ENCODE peak calls at places on chromosomes 1 and 21, in four cellular contexts. V is small intestine, M is left lung, N is cardiac muscle cell. O is an unnamed sample. For H3K9me3, the result is how much of the 10 kb centered on the place peaks cover.

GRCh38 chr1:22500058-22500457 is 48.4 kb downstream of the ZBTB40 start:
- DNase-seq in M (no peak), N (no peak), V (no peak), O (no peak)

GRCh38 chr1:32291145-32291707 is 657 bp upstream of the HDAC1 start:
- DNase-seq in M (no peak), V (peak), N (peak), O (no peak)

GRCh38 chr1:212979340-212980122 is 29.2 kb downstream of the VASH2 start:
- DNase-seq in N (no peak), V (no peak), M (no peak), O (no peak)

GRCh38 chr1:113931456-113931855 is 2.3 kb downstream of the HIPK1 start:
- DNase-seq in M (no peak), V (peak), N (peak), O (peak)

GRCh38 chr1:157162345-157162744 is 24.1 kb upstream of the ETV3 start:
- DNase-seq in V (no peak), M (no peak), N (no peak), O (no peak)

GRCh38 chr1:47699492-47700220 is 261.8 kb downstream of the FOXD2 start:
- DNase-seq in M (no peak), V (no peak), N (peak), O (no peak)

GRCh38 chr1:112359961-112360767 is 35.9 kb upstream of the CTTNBP2NL start:
- DNase-seq in N (peak), M (peak), V (peak), O (no peak)

GRCh38 chr1:28984311-28984684 is 69.9 kb downstream of the EPB41 start:
- DNase-seq in V (no peak), N (no peak), M (no peak), O (no peak)

GRCh38 chr1:204079608-204079999 is 6.7 kb downstream of the SOX13 start:
- DNase-seq in M (no peak), V (no peak), N (no peak), O (no peak)

GRCh38 chr1:118958140-118958539 is 30.0 kb downstream of the TBX15 start:
- DNase-seq in N (no peak), M (no peak), V (peak), O (no peak)

GRCh38 chr1:78054559-78054958 is 8.8 kb downstream of the GIPC2 start:
- DNase-seq in N (peak), M (no peak), V (no peak), O (no peak)

GRCh38 chr1:228340686-228341449 is 65.8 kb downstream of the TRIM11 start:
- DNase-seq in N (peak), V (no peak), M (peak), O (no peak)

GRCh38 chr1:218874313-218874712 is 299.4 kb upstream of the LYPLAL1 start:
- DNase-seq in V (no peak), N (peak), M (no peak), O (no peak)

GRCh38 chr1:205350626-205351235 is 6.0 kb downstream of the KLHDC8A start:
- DNase-seq in V (no peak), M (no peak), N (no peak), O (no peak)

GRCh38 chr1:210159206-210159605 is 73.4 kb upstream of the SERTAD4 start:
- DNase-seq in V (no peak), M (no peak), N (no peak), O (no peak)

GRCh38 chr21:35309316-35309715 is 260.2 kb upstream of the RUNX1 start:
- DNase-seq in N (peak), V (no peak), M (no peak), O (no peak)

GRCh38 chr1:30879940-30880339 is 28.6 kb downstream of the SDC3 start:
- DNase-seq in M (no peak), N (no peak), V (no peak), O (no peak)

GRCh38 chr1:10979483-10979920 is 33.0 kb upstream of the TARDBP start:
- DNase-seq in N (peak), V (peak), M (no peak), O (no peak)

GRCh38 chr1:70656371-70656770 is 245.3 kb downstream of the CTH start:
- DNase-seq in N (no peak), M (no peak), V (no peak), O (no peak)

GRCh38 chr1:203057831-203058673 is 27.8 kb downstream of the MYOG start:
- DNase-seq in N (no peak), V (peak), M (no peak), O (no peak)

GRCh38 chr1:43691871-43692815 is 15.2 kb upstream of the ST3GAL3 start:
- DNase-seq in V (no peak), N (no peak), M (no peak), O (no peak)

GRCh38 chr1:155012760-155013602 is 10.4 kb downstream of the ZBTB7B start:
- DNase-seq in V (peak), N (no peak), M (no peak), O (no peak)

GRCh38 chr1:87402192-87403046 is 73.7 kb downstream of the LMO4 start:
- DNase-seq in M (no peak), N (peak), V (no peak), O (no peak)

GRCh38 chr1:96568639-96569038 is 152.9 kb upstream of the PTBP2 start:
- DNase-seq in V (no peak), N (no peak), M (no peak), O (no peak)

GRCh38 chr1:205658943-205659581 is 21.2 kb downstream of the SLC45A3 start:
- DNase-seq in N (peak), M (peak), V (peak), O (peak)

GRCh38 chr1:107867422-107867821 is 97.6 kb downstream of the VAV3 start:
- DNase-seq in M (no peak), N (no peak), V (no peak), O (no peak)

GRCh38 chr21:33259428-33259827 is 6.7 kb upstream of the IL10RB start:
- DNase-seq in N (no peak), V (no peak), M (no peak), O (no peak)

GRCh38 chr1:95506736-95507404 is 272.9 kb downstream of the RWDD3 start:
- DNase-seq in V (no peak), N (no peak), M (no peak), O (no peak)

GRCh38 chr1:33516891-33517550 is 44.6 kb downstream of the ZSCAN20 start:
- DNase-seq in V (no peak), M (no peak), N (no peak), O (no peak)

GRCh38 chr1:203455706-203456105 is 19.9 kb upstream of the PRELP start:
- DNase-seq in V (no peak), M (no peak), N (no peak), O (no peak)

GRCh38 chr1:183423541-183423940 is 5.4 kb upstream of the NMNAT2 start:
- DNase-seq in V (no peak), N (no peak), M (no peak), O (no peak)

GRCh38 chr1:174308604-174309003 is 139.2 kb upstream of the GPR52 start:
- DNase-seq in V (no peak), M (no peak), N (no peak), O (no peak)
- H3K9me3 ChIP-seq in V (under half), M (under half), N (under half), O (under half)

GRCh38 chr1:5744911-5745431 is 247.3 kb downstream of the NPHP4 start:
- DNase-seq in M (peak), V (no peak), N (no peak), O (no peak)
- H3K9me3 ChIP-seq in M (under half), V (under half), N (under half), O (under half)

GRCh38 chr1:158972841-158973240 is 36.9 kb upstream of the IFI16 start:
- DNase-seq in M (no peak), V (no peak), N (peak), O (no peak)

GRCh38 chr1:158983235-158983634 is 26.5 kb upstream of the IFI16 start:
- DNase-seq in N (no peak), M (no peak), V (no peak), O (no peak)

GRCh38 chr1:158984386-158984785 is 25.3 kb upstream of the IFI16 start:
- DNase-seq in M (no peak), V (no peak), N (no peak), O (no peak)

DNA sequence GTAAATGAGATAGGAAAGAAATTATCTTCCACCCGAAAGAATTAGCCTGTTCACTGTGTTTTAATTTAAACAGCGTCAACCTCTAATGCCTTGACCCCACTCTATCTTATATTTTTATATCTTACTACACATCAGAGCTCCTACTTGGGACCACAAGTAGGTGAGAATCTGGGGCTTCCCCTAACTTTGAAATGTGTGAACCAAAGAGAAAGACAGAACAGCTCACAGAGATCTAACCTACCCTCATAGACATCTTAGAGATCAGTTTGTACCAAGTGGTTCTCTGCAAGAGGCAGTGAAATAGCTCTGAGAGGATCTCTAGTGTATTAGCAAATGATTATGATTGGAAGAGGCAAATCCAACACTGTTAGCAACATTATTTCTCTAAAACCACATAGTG is 31.0 kb upstream of the IFI16 start:
- DNase-seq in V (no peak), M (no peak), N (no peak), O (no peak)
- H3K9me3 ChIP-seq in V (under half), M (under half), N (under half), O (under half)

GRCh38 chr1:152861374-152861773 is 1.6 kb downstream of the LCE7A start:
- DNase-seq in N (no peak), V (no peak), M (no peak), O (no peak)
- H3K9me3 ChIP-seq in N (under half), V (under half), M (under half), O (under half)

GRCh38 chr21:9738527-9738926 is 782.9 kb upstream of the TPTE start:
- DNase-seq in V (no peak), M (no peak), N (no peak), O (no peak)
- H3K9me3 ChIP-seq in V (under half), M (under half), N (under half), O (under half)

GRCh38 chr1:235670157-235670776 is 20.7 kb upstream of the GNG4 start:
- DNase-seq in M (no peak), N (no peak), V (no peak), O (no peak)

GRCh38 chr1:235669277-235669676 is 19.7 kb upstream of the GNG4 start:
- DNase-seq in M (no peak), V (no peak), N (no peak), O (no peak)

GRCh38 chr1:235675152-235675890 is 25.7 kb upstream of the GNG4 start:
- DNase-seq in M (no peak), N (no peak), V (no peak), O (no peak)

GRCh38 chr1:235671992-235672391 is 22.4 kb upstream of the GNG4 start:
- DNase-seq in N (no peak), M (no peak), V (no peak), O (no peak)

DNA sequence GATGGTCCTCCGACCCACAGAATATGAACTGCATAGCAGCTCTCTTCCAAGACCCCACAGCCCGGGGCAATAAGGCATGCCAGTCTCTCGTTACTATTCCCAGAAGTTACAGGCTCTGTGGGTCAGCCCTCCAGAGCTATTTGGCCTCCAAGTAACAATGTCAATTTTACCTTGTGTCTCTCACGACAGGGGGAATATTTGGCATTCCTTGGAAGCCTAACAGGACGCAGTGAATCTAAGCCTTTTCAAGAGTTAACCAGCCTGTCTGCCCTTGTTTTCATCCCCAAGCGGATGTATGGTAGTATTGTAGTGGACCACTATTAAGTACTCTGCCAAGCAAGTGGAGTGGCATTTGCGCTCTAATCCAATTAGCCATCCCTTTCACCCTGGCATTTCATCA is 24.4 kb upstream of the GNG4 start:
- DNase-seq in M (no peak), V (no peak), N (no peak), O (no peak)
- H3K9me3 ChIP-seq in M (under half), V (under half), N (under half), O (under half)

GRCh38 chr1:152516082-152516481 is 1.8 kb downstream of the CRCT1 start:
- DNase-seq in V (no peak), N (no peak), M (no peak), O (no peak)

GRCh38 chr1:152525080-152525641 is 10.9 kb downstream of the CRCT1 start:
- DNase-seq in V (peak), N (no peak), M (no peak), O (no peak)

GRCh38 chr1:152519876-152520275 is 5.6 kb downstream of the CRCT1 start:
- DNase-seq in V (peak), M (no peak), N (no peak), O (no peak)

GRCh38 chr1:152517237-152517811 is 3.0 kb downstream of the CRCT1 start:
- DNase-seq in V (peak), M (no peak), N (no peak), O (no peak)

GRCh38 chr1:152520561-152521090 is 6.3 kb downstream of the CRCT1 start:
- DNase-seq in M (no peak), N (no peak), V (no peak), O (no peak)
- H3K9me3 ChIP-seq in M (under half), N (under half), V (under half), O (under half)

GRCh38 chr1:69129538-69129937 is 438.2 kb upstream of the LRRC7 start:
- DNase-seq in N (no peak), V (no peak), M (no peak), O (no peak)
- H3K9me3 ChIP-seq in N (under half), V (under half), M (under half), O (under half)

GRCh38 chr1:20095564-20096434 is 23.5 kb downstream of the PLA2G2D start:
- DNase-seq in N (peak), V (no peak), M (peak), O (no peak)
- H3K9me3 ChIP-seq in N (under half), V (under half), M (under half), O (under half)

O was measured in naive thymus-derived CD4-positive, alpha-beta T cell.